ENCODE peak calls at places on chromosomes 5 and 9, in eight cellular contexts. J, I, H, Q, E, U, W and T are unnamed samples.

GRCh38 chr5:56700711-56701110 is 114.6 kb upstream of the MAP3K1 start:
- DNase-seq in U (no peak), H (no peak), W (no peak), E (no peak), J (no peak), Q (no peak), I (no peak), T (no peak)

GRCh38 chr5:10601246-10602030 is 37.6 kb downstream of the ANKRD33B start:
- DNase-seq in H (peak), W (no peak), E (peak), J (peak), Q (peak), I (peak), U (peak), T (peak)

GRCh38 chr5:140992878-140993277 is 26.6 kb downstream of the PCDHAC2 start:
- DNase-seq in J (no peak), U (no peak), H (no peak), I (no peak), W (no peak), Q (no peak), E (no peak), T (no peak)

GRCh38 chr5:135004376-135004775 is 29.7 kb downstream of the PITX1 start:
- DNase-seq in J (no peak), I (no peak), W (no peak), U (no peak), H (no peak), Q (no peak), E (no peak), T (no peak)

GRCh38 chr5:145925803-145926202 is 10.6 kb upstream of the SH3RF2 start:
- DNase-seq in J (no peak), Q (no peak), U (no peak), E (no peak), H (peak), W (no peak), I (peak), T (no peak)

GRCh38 chr5:99004960-99005359 is 76.2 kb upstream of the CHD1 start:
- DNase-seq in W (no peak), I (no peak), U (no peak), E (no peak), Q (no peak), J (no peak), H (no peak), T (no peak)

GRCh38 chr9:70746760-70747159 is 332.3 kb upstream of the KLF9 start:
- DNase-seq in I (no peak), U (no peak), E (no peak), W (no peak), J (no peak), H (no peak), Q (no peak), T (no peak)

GRCh38 chr5:60677831-60678664 is 21.9 kb downstream of the DEPDC1B start:
- DNase-seq in I (peak), E (peak), Q (no peak), U (peak), J (no peak), H (peak), W (no peak), T (no peak)

GRCh38 chr9:133904371-133905090 is 87.6 kb downstream of the VAV2 start:
- DNase-seq in H (no peak), J (no peak), U (no peak), I (peak), E (no peak), Q (no peak), W (no peak), T (no peak)

GRCh38 chr9:136345281-136346156 is 18.0 kb downstream of the DNLZ start:
- DNase-seq in Q (no peak), U (peak), E (peak), I (no peak), J (peak), H (peak), W (no peak), T (no peak)

GRCh38 chr5:76622973-76623596 is at the start of gene F2RL2:
- DNase-seq in Q (no peak), I (peak), U (peak), J (no peak), H (peak), E (peak), W (no peak), T (no peak)

GRCh38 chr5:160230686-160231527 is 1.6 kb downstream of the FABP6 start:
- DNase-seq in E (no peak), J (peak), I (peak), Q (no peak), W (no peak), H (peak), U (no peak), T (no peak)

GRCh38 chr5:75034137-75034739 is 18.1 kb downstream of the GCNT4 start:
- DNase-seq in H (no peak), J (no peak), I (no peak), W (peak), U (no peak), Q (no peak), E (no peak), T (no peak)

GRCh38 chr5:141779642-141780041 is 97.6 kb upstream of the ARAP3 start:
- DNase-seq in I (peak), W (no peak), Q (no peak), E (no peak), U (no peak), J (no peak), H (peak), T (no peak)

GRCh38 chr9:129981180-129981907 is 61.6 kb downstream of the FNBP1 start:
- DNase-seq in E (peak), H (peak), W (no peak), J (peak), I (peak), Q (no peak), U (no peak), T (no peak)

GRCh38 chr9:95610006-95610785 is 93.4 kb upstream of the PTCH1 start:
- DNase-seq in E (no peak), Q (no peak), W (no peak), J (no peak), H (no peak), I (no peak), U (no peak), T (no peak)

GRCh38 chr5:40499514-40500273 is 180.0 kb upstream of the PTGER4 start:
- DNase-seq in W (no peak), H (no peak), J (no peak), I (no peak), U (no peak), E (no peak), Q (no peak), T (no peak)

GRCh38 chr5:58545912-58546311 is 37.0 kb upstream of the RAB3C start:
- DNase-seq in W (no peak), I (no peak), E (peak), Q (no peak), J (no peak), H (no peak), U (no peak), T (no peak)

GRCh38 chr5:74594172-74595040 is 46.1 kb downstream of the ENC1 start:
- DNase-seq in Q (no peak), H (peak), J (no peak), U (peak), I (peak), W (no peak), E (no peak), T (no peak)

GRCh38 chr5:28984642-28985041 is 1946.3 kb upstream of the CDH9 start:
- DNase-seq in Q (no peak), W (no peak), H (no peak), U (no peak), J (no peak), E (no peak), I (no peak), T (no peak)

GRCh38 chr9:123568691-123569342 is 212.8 kb downstream of the CRB2 start:
- DNase-seq in I (peak), Q (no peak), J (no peak), E (no peak), H (peak), U (peak), W (no peak), T (no peak)

GRCh38 chr9:34520096-34520495 is 2.7 kb downstream of the ENHO start:
- DNase-seq in I (no peak), W (no peak), J (no peak), H (no peak), U (no peak), Q (no peak), E (no peak), T (no peak)

GRCh38 chr5:19235101-19235584 is 752.9 kb downstream of the CDH18 start:
- DNase-seq in W (no peak), J (no peak), I (peak), U (no peak), E (no peak), H (peak), Q (no peak), T (no peak)

GRCh38 chr5:157828031-157828948 is 30.7 kb downstream of the CLINT1 start:
- DNase-seq in H (peak), E (no peak), I (peak), J (no peak), Q (no peak), W (no peak), U (no peak), T (no peak)

GRCh38 chr5:157827429-157827828 is 31.5 kb downstream of the CLINT1 start:
- DNase-seq in J (no peak), W (no peak), Q (no peak), U (no peak), H (peak), I (peak), E (no peak), T (no peak)

GRCh38 chr5:157823655-157824054 is 35.3 kb downstream of the CLINT1 start:
- DNase-seq in H (no peak), E (no peak), W (no peak), J (no peak), I (no peak), U (no peak), Q (no peak), T (no peak)

DNA sequence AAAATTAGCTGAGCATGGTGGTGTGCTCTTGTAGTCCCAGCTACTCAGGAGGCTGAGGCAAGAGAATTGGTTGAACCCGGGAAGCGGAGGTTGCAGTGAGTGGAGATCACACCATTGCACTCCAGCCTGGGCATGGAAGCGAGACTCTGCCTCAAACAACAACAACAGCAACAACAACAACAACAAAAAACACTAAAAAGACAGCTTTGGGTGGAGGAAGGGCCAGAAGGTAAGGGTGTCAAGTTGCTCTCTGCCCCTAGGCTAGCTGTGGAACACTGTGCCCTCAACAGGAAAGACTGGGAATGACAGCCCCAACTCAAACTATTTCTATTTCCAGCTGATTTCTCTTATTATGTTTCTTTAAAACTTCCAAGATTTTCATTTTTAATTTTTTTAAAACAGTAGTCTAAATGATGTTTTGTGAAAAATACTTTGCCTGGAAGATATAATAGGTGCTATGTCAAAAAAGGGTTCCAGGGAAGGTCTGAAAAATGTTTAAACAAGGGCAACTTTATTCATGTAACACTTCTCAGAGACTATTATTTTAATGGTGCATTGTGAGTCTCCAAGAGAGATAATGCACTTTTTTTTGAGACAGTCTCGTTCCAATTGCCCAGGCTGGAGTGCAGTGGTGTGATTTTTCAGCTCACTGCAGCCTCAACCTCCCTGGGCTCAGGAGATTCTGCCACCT is 29.9 kb downstream of the CLINT1 start:
- DNase-seq in H (no peak), U (no peak), E (peak), I (no peak), Q (no peak), J (no peak), W (no peak), T (no peak)
- TF ChIP-seq CTCF in H (peak), U (peak), E (peak), I (peak), Q (peak), J (no peak), W (no peak), T (no peak)

GRCh38 chr5:73498057-73498992 is at the start of gene BTF3:
- DNase-seq in W (peak), I (peak), Q (peak), H (peak), J (peak), E (peak), U (peak), T (peak)
- TF ChIP-seq CTCF in W (no peak), I (no peak), Q (no peak), H (no peak), J (no peak), E (no peak), U (no peak), T (no peak)

GRCh38 chr5:112917453-112918005 is 4.5 kb downstream of the REEP5 start:
- DNase-seq in I (no peak), Q (no peak), U (no peak), H (peak), J (no peak), E (peak), W (no peak), T (no peak)
- TF ChIP-seq CTCF in I (peak), Q (peak), U (peak), H (peak), J (no peak), E (no peak), W (no peak), T (no peak)

GRCh38 chr5:177508837-177509236 is 789 bp downstream of the DOK3 start:
- DNase-seq in E (no peak), I (no peak), J (no peak), H (no peak), W (no peak), U (no peak), Q (no peak), T (no peak)

GRCh38 chr5:177510567-177511053 is 984 bp upstream of the DOK3 start:
- DNase-seq in E (no peak), I (no peak), Q (no peak), J (no peak), H (no peak), U (no peak), W (no peak), T (no peak)

GRCh38 chr5:177509361-177509951 is at the start of gene DOK3:
- DNase-seq in Q (no peak), I (no peak), U (no peak), E (no peak), J (peak), W (no peak), H (no peak), T (no peak)

GRCh38 chr5:177511181-177511580 is 1.6 kb upstream of the DOK3 start:
- DNase-seq in H (no peak), Q (no peak), J (no peak), I (no peak), W (no peak), E (no peak), U (no peak), T (no peak)

GRCh38 chr5:177509991-177510566 is 453 bp upstream of the DOK3 start:
- DNase-seq in E (no peak), H (no peak), W (no peak), U (no peak), J (no peak), I (no peak), Q (no peak), T (no peak)
- TF ChIP-seq CTCF in E (no peak), H (no peak), W (no peak), U (no peak), J (no peak), I (no peak), Q (no peak), T (no peak)

GRCh38 chr9:32618261-32618660 is 17.2 kb downstream of the TAF1L start:
- DNase-seq in H (no peak), W (no peak), Q (no peak), E (no peak), I (no peak), J (no peak), U (no peak), T (no peak)
- TF ChIP-seq CTCF in H (no peak), W (no peak), Q (no peak), E (no peak), I (no peak), J (no peak), U (no peak), T (no peak)

GRCh38 chr5:2746642-2747041 is 4.8 kb downstream of the IRX2 start:
- DNase-seq in J (no peak), E (no peak), U (peak), I (peak), W (no peak), Q (no peak), H (peak), T (no peak)
- TF ChIP-seq CTCF in J (no peak), E (peak), U (no peak), I (no peak), W (no peak), Q (no peak), H (no peak), T (no peak)

GRCh38 chr9:128764361-128764760 is 7.4 kb downstream of the ZER1 start:
- DNase-seq in J (no peak), H (no peak), I (no peak), U (no peak), W (no peak), E (no peak), Q (no peak), T (no peak)
- TF ChIP-seq CTCF in J (no peak), H (no peak), I (no peak), U (no peak), W (no peak), E (no peak), Q (peak), T (no peak)

GRCh38 chr5:142924135-142924883 is 154.1 kb downstream of the ARHGAP26 start:
- DNase-seq in E (peak), W (no peak), J (no peak), U (no peak), I (peak), Q (no peak), H (peak), T (no peak)
- TF ChIP-seq CTCF in E (peak), W (no peak), J (no peak), U (peak), I (no peak), Q (peak), H (peak), T (no peak)

DNA sequence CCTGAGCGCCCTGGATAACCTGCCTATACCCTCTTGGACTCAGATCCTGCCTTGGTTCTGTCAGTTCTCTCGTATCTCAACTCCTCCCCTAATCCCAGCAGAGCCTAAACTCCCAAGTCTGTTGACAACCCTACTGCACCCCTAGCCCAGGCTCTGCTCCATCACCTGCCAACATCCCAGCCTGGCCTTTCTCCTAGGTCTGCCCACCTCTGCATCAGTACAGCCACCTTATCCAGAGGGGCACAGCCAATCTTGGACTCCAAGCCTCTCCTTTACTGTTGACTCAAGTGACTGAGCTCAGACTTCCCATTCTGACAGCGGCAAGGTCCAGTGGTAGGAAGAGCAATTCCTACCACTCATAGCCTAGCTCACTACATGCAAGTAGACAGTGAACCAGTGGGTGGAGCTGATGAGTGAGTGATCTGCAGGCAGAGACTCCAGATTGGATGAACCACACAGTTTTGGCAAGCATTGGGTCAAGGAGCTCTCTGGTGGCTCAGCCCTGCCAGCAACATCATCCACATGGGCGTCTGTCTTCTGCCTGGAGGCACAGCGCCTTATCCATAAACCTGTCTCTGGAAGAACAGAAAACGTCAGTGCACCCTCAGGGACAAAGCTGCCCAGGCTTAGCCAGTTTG is 26.5 kb downstream of the TRMO start:
- DNase-seq in E (peak), H (no peak), I (no peak), W (no peak), J (no peak), Q (peak), U (peak), T (no peak)
- TF ChIP-seq CTCF in E (no peak), H (peak), I (no peak), W (no peak), J (no peak), Q (peak), U (peak), T (no peak)